ENCODE peak calls at places on chromosomes 6 and 20, in four cellular contexts. One of them, this sample, is unnamed.

GRCh38 chr6:42239736-42240375 is 22.2 kb upstream of the MRPS10 start:
- DNase-seq in K562: no peak
- DNase-seq in GM12878: no peak
- DNase-seq in H1: no peak
- DNase-seq in this sample: no peak

GRCh38 chr6:11370191-11371018 is 137.9 kb upstream of the NEDD9 start:
- DNase-seq in K562: no peak
- DNase-seq in GM12878: no peak
- DNase-seq in H1: no peak
- DNase-seq in this sample: no peak

GRCh38 chr6:30688569-30688968 is 2.1 kb upstream of the PPP1R18 start:
- DNase-seq in K562: no peak
- DNase-seq in GM12878: no peak
- DNase-seq in H1: no peak
- DNase-seq in this sample: no peak

GRCh38 chr6:8651998-8652397 is 216.7 kb upstream of the SLC35B3 start:
- DNase-seq in K562: no peak
- DNase-seq in GM12878: no peak
- DNase-seq in H1: no peak
- DNase-seq in this sample: peak

GRCh38 chr6:4021862-4022715 is 56.8 kb downstream of the FAM217A start:
- DNase-seq in K562: peak
- DNase-seq in GM12878: no peak
- DNase-seq in H1: no peak
- DNase-seq in this sample: peak

GRCh38 chr6:155418017-155418749 is 37.5 kb downstream of the NOX3 start:
- DNase-seq in K562: no peak
- DNase-seq in GM12878: peak
- DNase-seq in H1: no peak
- DNase-seq in this sample: no peak

GRCh38 chr6:156825475-156825874 is 48.3 kb downstream of the ARID1B start:
- DNase-seq in K562: no peak
- DNase-seq in GM12878: no peak
- DNase-seq in H1: no peak
- DNase-seq in this sample: no peak

GRCh38 chr6:11909696-11910132 is 102.4 kb upstream of the HIVEP1 start:
- DNase-seq in K562: no peak
- DNase-seq in GM12878: no peak
- DNase-seq in H1: no peak
- DNase-seq in this sample: no peak

GRCh38 chr6:31042801-31043200 is 32.5 kb downstream of the MUC22 start:
- DNase-seq in K562: peak
- DNase-seq in GM12878: no peak
- DNase-seq in H1: peak
- DNase-seq in this sample: peak

GRCh38 chr6:105022416-105022815 is 65.5 kb downstream of the LIN28B start:
- DNase-seq in K562: no peak
- DNase-seq in GM12878: no peak
- DNase-seq in H1: no peak
- DNase-seq in this sample: no peak

GRCh38 chr6:57130784-57131183 is 40.8 kb downstream of the ZNF451 start:
- DNase-seq in K562: no peak
- DNase-seq in GM12878: no peak
- DNase-seq in H1: no peak
- DNase-seq in this sample: no peak

GRCh38 chr6:5208491-5208890 is 52.3 kb downstream of the LYRM4 start:
- DNase-seq in K562: no peak
- DNase-seq in GM12878: no peak
- DNase-seq in H1: no peak
- DNase-seq in this sample: no peak

GRCh38 chr6:30829639-30830250 is 54.6 kb upstream of the DDR1 start:
- DNase-seq in K562: no peak
- DNase-seq in GM12878: no peak
- DNase-seq in H1: no peak
- DNase-seq in this sample: peak

GRCh38 chr6:10662742-10663141 is 31.7 kb downstream of the C6orf52 start:
- DNase-seq in K562: no peak
- DNase-seq in GM12878: no peak
- DNase-seq in H1: no peak
- DNase-seq in this sample: no peak

GRCh38 chr20:38453941-38454340 is 18.7 kb upstream of the RALGAPB start:
- DNase-seq in K562: no peak
- DNase-seq in GM12878: peak
- DNase-seq in H1: no peak
- DNase-seq in this sample: no peak

GRCh38 chr6:79718509-79719247 is 87.5 kb downstream of the SH3BGRL2 start:
- DNase-seq in K562: no peak
- DNase-seq in GM12878: no peak
- DNase-seq in H1: no peak
- DNase-seq in this sample: no peak

GRCh38 chr6:122845916-122846632 is 57.0 kb downstream of the SMPDL3A start:
- DNase-seq in K562: no peak
- DNase-seq in GM12878: no peak
- DNase-seq in H1: no peak
- DNase-seq in this sample: no peak

GRCh38 chr6:170151235-170152110 is 139.4 kb downstream of the DLL1 start:
- DNase-seq in K562: no peak
- DNase-seq in GM12878: no peak
- DNase-seq in H1: no peak
- DNase-seq in this sample: no peak

GRCh38 chr6:116280161-116280959 is 630 bp upstream of the TSPYL1 start:
- DNase-seq in K562: peak
- DNase-seq in GM12878: no peak
- DNase-seq in H1: no peak
- DNase-seq in this sample: no peak

GRCh38 chr20:36720510-36720909 is 25.4 kb downstream of the NDRG3 start:
- DNase-seq in K562: no peak
- DNase-seq in GM12878: no peak
- DNase-seq in H1: no peak
- DNase-seq in this sample: no peak

GRCh38 chr6:76634695-76635094 is 562.2 kb upstream of the IMPG1 start:
- DNase-seq in K562: no peak
- DNase-seq in GM12878: no peak
- DNase-seq in H1: no peak
- DNase-seq in this sample: no peak

GRCh38 chr20:2390971-2391675 is 10.4 kb downstream of the TGM6 start:
- DNase-seq in K562: no peak
- DNase-seq in GM12878: no peak
- DNase-seq in H1: no peak
- DNase-seq in this sample: no peak

GRCh38 chr20:20520776-20521175 is 152.9 kb downstream of the INSM1 start:
- DNase-seq in K562: no peak
- DNase-seq in GM12878: no peak
- DNase-seq in H1: no peak
- DNase-seq in this sample: no peak

GRCh38 chr20:5608448-5609161 is 141.6 kb upstream of the SHLD1 start:
- DNase-seq in K562: peak
- DNase-seq in GM12878: no peak
- DNase-seq in H1: no peak
- DNase-seq in this sample: no peak

GRCh38 chr6:73308712-73309533 is 45.2 kb downstream of the DPPA5 start:
- DNase-seq in K562: peak
- DNase-seq in GM12878: no peak
- DNase-seq in H1: no peak
- DNase-seq in this sample: no peak

GRCh38 chr6:119459207-119459974 is 109.8 kb upstream of the MAN1A1 start:
- DNase-seq in K562: no peak
- DNase-seq in GM12878: peak
- DNase-seq in H1: no peak
- DNase-seq in this sample: no peak

GRCh38 chr20:52219441-52219840 is 27.9 kb upstream of the ZFP64 start:
- DNase-seq in K562: no peak
- DNase-seq in GM12878: no peak
- DNase-seq in H1: no peak
- DNase-seq in this sample: peak

GRCh38 chr6:166952122-166952521 is 4.2 kb downstream of the RNASET2 start:
- DNase-seq in K562: no peak
- DNase-seq in GM12878: no peak
- DNase-seq in H1: no peak
- DNase-seq in this sample: no peak

GRCh38 chr6:24980507-24981384 is 45.0 kb upstream of the RIPOR2 start:
- DNase-seq in K562: no peak
- DNase-seq in GM12878: no peak
- DNase-seq in H1: no peak
- DNase-seq in this sample: no peak

GRCh38 chr20:7971536-7972285 is 31.5 kb upstream of the HAO1 start:
- DNase-seq in K562: no peak
- DNase-seq in GM12878: no peak
- DNase-seq in H1: no peak
- DNase-seq in this sample: no peak

GRCh38 chr6:31568537-31568961 is 3.5 kb upstream of the LTA start:
- DNase-seq in K562: no peak
- DNase-seq in GM12878: peak
- DNase-seq in H1: no peak
- DNase-seq in this sample: no peak

DNA sequence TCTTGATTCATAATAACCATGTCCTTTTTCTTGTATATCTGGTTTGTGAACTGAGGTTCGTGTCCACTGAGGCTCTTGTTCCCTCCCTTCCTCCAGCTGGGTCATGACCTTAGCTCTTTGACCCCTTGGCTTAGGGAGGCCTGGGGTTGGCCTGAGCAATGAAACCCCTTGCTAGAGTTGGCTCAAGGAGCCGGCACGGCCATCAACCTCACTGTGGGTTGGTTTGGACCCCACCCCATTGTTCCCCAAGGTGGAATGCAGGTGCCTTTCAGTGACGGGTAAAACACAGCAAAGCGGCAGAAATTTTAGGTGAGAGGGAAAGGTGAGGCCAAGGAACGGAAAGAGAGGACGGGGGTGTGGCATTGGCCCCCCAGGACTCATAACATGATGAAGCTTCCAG is 44.5 kb upstream of the PHACTR3 start:
- DNase-seq in K562: no peak
- DNase-seq in GM12878: no peak
- DNase-seq in H1: no peak
- DNase-seq in this sample: no peak
- TF ChIP-seq BRCA1 in K562: no peak
- TF ChIP-seq BRCA1 in GM12878: no peak
- TF ChIP-seq BRCA1 in H1: no peak
- TF ChIP-seq BRCA1 in this sample: no peak

DNA sequence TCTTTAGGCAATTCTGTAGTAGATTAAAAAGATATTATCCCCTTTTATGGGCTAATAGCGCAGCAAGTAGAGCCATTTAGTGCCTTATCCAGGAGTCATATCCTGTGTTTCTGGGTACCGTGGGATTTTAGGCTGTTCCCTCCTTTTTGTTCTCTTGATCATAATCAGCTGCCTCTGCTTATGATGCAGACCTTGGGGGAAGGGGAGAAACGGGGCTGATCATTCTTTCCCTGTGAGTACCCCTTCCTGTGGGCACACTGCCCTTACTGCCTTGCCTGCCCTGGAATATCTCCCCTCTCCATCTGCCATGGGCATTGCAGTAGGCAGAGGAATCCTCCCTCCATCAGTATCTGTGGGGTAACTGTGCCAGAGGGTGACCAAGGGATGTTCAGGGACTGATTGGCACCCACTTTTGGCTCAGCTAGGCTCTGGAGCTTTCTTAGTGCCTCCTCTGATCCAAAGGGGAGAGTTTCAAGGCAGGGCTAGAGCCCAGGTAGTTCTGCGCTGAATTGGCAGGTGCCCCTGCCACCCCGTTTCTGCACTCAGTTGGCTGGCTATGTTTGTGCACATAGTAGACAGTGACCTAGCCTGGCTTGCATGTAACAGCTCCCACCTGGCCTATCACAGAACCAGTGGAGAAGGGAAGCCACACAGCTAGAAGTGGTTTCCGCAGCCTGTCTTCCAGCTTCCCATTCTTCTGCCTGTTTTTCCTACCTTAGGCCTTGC is 103.3 kb downstream of the FIG4 start:
- DNase-seq in K562: no peak
- DNase-seq in GM12878: no peak
- DNase-seq in H1: no peak
- DNase-seq in this sample: no peak
- TF ChIP-seq SRF in K562: no peak
- TF ChIP-seq SRF in GM12878: no peak
- TF ChIP-seq SRF in H1: no peak
- TF ChIP-seq SRF in this sample: no peak

GRCh38 chr20:568865-569415 is 25.4 kb upstream of the CSNK2A1 start:
- DNase-seq in K562: no peak
- DNase-seq in GM12878: no peak
- DNase-seq in H1: no peak
- DNase-seq in this sample: no peak
- TF ChIP-seq BRCA1 in K562: no peak
- TF ChIP-seq BRCA1 in GM12878: no peak
- TF ChIP-seq BRCA1 in H1: no peak
- TF ChIP-seq BRCA1 in this sample: no peak

GRCh38 chr20:415820-416322 is 7.8 kb downstream of the RBCK1 start:
- DNase-seq in K562: peak
- DNase-seq in GM12878: no peak
- DNase-seq in H1: no peak
- DNase-seq in this sample: no peak
- TF ChIP-seq SRF in K562: no peak
- TF ChIP-seq SRF in GM12878: no peak
- TF ChIP-seq SRF in H1: no peak
- TF ChIP-seq SRF in this sample: no peak

GRCh38 chr6:140744648-140745320 is 1370.3 kb upstream of the CITED2 start:
- DNase-seq in K562: peak
- DNase-seq in GM12878: no peak
- DNase-seq in H1: no peak
- DNase-seq in this sample: no peak
- TF ChIP-seq BRCA1 in K562: no peak
- TF ChIP-seq BRCA1 in GM12878: no peak
- TF ChIP-seq BRCA1 in H1: no peak
- TF ChIP-seq BRCA1 in this sample: no peak